ENCODE peak calls at places on chromosomes 2 and 18, in six cellular contexts. One of them, this sample, is unnamed.

GRCh38 chr18:50806208-50806616 is 13.6 kb downstream of the MRO start:
- DNase-seq in A549: no peak
- DNase-seq in K562: peak
- DNase-seq in NB4: peak
- DNase-seq in endothelial cell of umbilical vein: no peak
- DNase-seq in HepG2: peak
- DNase-seq in this sample: no peak

GRCh38 chr2:47079515-47080412 is 75.3 kb downstream of the STPG4 start:
- DNase-seq in A549: no peak
- DNase-seq in K562: no peak
- DNase-seq in NB4: no peak
- DNase-seq in endothelial cell of umbilical vein: no peak
- DNase-seq in HepG2: no peak
- DNase-seq in this sample: no peak

GRCh38 chr18:44467718-44468117 is 213.0 kb upstream of the SETBP1 start:
- DNase-seq in A549: no peak
- DNase-seq in K562: no peak
- DNase-seq in NB4: no peak
- DNase-seq in endothelial cell of umbilical vein: no peak
- DNase-seq in HepG2: no peak
- DNase-seq in this sample: no peak

GRCh38 chr2:86038291-86039081 is 67.2 kb downstream of the POLR1A start:
- DNase-seq in A549: no peak
- DNase-seq in K562: no peak
- DNase-seq in NB4: peak
- DNase-seq in endothelial cell of umbilical vein: peak
- DNase-seq in HepG2: no peak
- DNase-seq in this sample: no peak

GRCh38 chr2:172090044-172090946 is 5.0 kb downstream of the DLX1 start:
- DNase-seq in A549: no peak
- DNase-seq in K562: no peak
- DNase-seq in NB4: no peak
- DNase-seq in endothelial cell of umbilical vein: no peak
- DNase-seq in HepG2: no peak
- DNase-seq in this sample: no peak

GRCh38 chr2:21268197-21268870 is 144.6 kb downstream of the TDRD15 start:
- DNase-seq in A549: no peak
- DNase-seq in K562: no peak
- DNase-seq in NB4: peak
- DNase-seq in endothelial cell of umbilical vein: no peak
- DNase-seq in HepG2: no peak
- DNase-seq in this sample: no peak

GRCh38 chr18:29176681-29177080 is 999.8 kb upstream of the CDH2 start:
- DNase-seq in A549: no peak
- DNase-seq in K562: no peak
- DNase-seq in NB4: no peak
- DNase-seq in endothelial cell of umbilical vein: no peak
- DNase-seq in HepG2: no peak
- DNase-seq in this sample: no peak

GRCh38 chr2:130387071-130387400 is 31.2 kb downstream of the PTPN18 start:
- DNase-seq in A549: no peak
- DNase-seq in K562: no peak
- DNase-seq in NB4: no peak
- DNase-seq in endothelial cell of umbilical vein: no peak
- DNase-seq in HepG2: no peak
- DNase-seq in this sample: no peak

GRCh38 chr2:233462826-233463470 is 103.6 kb downstream of the USP40 start:
- DNase-seq in A549: no peak
- DNase-seq in K562: no peak
- DNase-seq in NB4: no peak
- DNase-seq in endothelial cell of umbilical vein: no peak
- DNase-seq in HepG2: no peak
- DNase-seq in this sample: no peak

GRCh38 chr2:168851674-168852320 is 38.4 kb downstream of the SPC25 start:
- DNase-seq in A549: peak
- DNase-seq in K562: peak
- DNase-seq in NB4: no peak
- DNase-seq in endothelial cell of umbilical vein: peak
- DNase-seq in HepG2: no peak
- DNase-seq in this sample: no peak

GRCh38 chr18:50961974-50962373 is 5.9 kb upstream of the ELAC1 start:
- DNase-seq in A549: peak
- DNase-seq in K562: no peak
- DNase-seq in NB4: no peak
- DNase-seq in endothelial cell of umbilical vein: no peak
- DNase-seq in HepG2: no peak
- DNase-seq in this sample: no peak

GRCh38 chr2:198525196-198525595 is 720.8 kb downstream of the PLCL1 start:
- DNase-seq in A549: no peak
- DNase-seq in K562: no peak
- DNase-seq in NB4: no peak
- DNase-seq in endothelial cell of umbilical vein: no peak
- DNase-seq in HepG2: no peak
- DNase-seq in this sample: no peak

GRCh38 chr2:226159875-226160479 is 639.6 kb downstream of the IRS1 start:
- DNase-seq in A549: peak
- DNase-seq in K562: no peak
- DNase-seq in NB4: no peak
- DNase-seq in endothelial cell of umbilical vein: no peak
- DNase-seq in HepG2: peak
- DNase-seq in this sample: no peak

GRCh38 chr2:225756198-225756597 is 356.7 kb downstream of the NYAP2 start:
- DNase-seq in A549: no peak
- DNase-seq in K562: no peak
- DNase-seq in NB4: no peak
- DNase-seq in endothelial cell of umbilical vein: no peak
- DNase-seq in HepG2: no peak
- DNase-seq in this sample: no peak

GRCh38 chr18:35495821-35496368 is 1.9 kb downstream of the INO80C start:
- DNase-seq in A549: no peak
- DNase-seq in K562: no peak
- DNase-seq in NB4: peak
- DNase-seq in endothelial cell of umbilical vein: no peak
- DNase-seq in HepG2: no peak
- DNase-seq in this sample: no peak

GRCh38 chr2:45596761-45597160 is 14.3 kb downstream of the SRBD1 start:
- DNase-seq in A549: no peak
- DNase-seq in K562: no peak
- DNase-seq in NB4: no peak
- DNase-seq in endothelial cell of umbilical vein: no peak
- DNase-seq in HepG2: no peak
- DNase-seq in this sample: no peak

GRCh38 chr18:159037-159652 is 788 bp downstream of the USP14 start:
- DNase-seq in A549: peak
- DNase-seq in K562: peak
- DNase-seq in NB4: peak
- DNase-seq in endothelial cell of umbilical vein: peak
- DNase-seq in HepG2: peak
- DNase-seq in this sample: no peak

GRCh38 chr18:61935362-61935761 is 42.6 kb upstream of the RNF152 start:
- DNase-seq in A549: no peak
- DNase-seq in K562: no peak
- DNase-seq in NB4: peak
- DNase-seq in endothelial cell of umbilical vein: no peak
- DNase-seq in HepG2: no peak
- DNase-seq in this sample: no peak

GRCh38 chr2:237198144-237198900 is 112.6 kb downstream of the COPS8 start:
- DNase-seq in A549: no peak
- DNase-seq in K562: no peak
- DNase-seq in NB4: no peak
- DNase-seq in endothelial cell of umbilical vein: no peak
- DNase-seq in HepG2: no peak
- DNase-seq in this sample: no peak

GRCh38 chr2:174166261-174166660 is 82.1 kb downstream of the OLA1 start:
- DNase-seq in A549: no peak
- DNase-seq in K562: no peak
- DNase-seq in NB4: no peak
- DNase-seq in endothelial cell of umbilical vein: no peak
- DNase-seq in HepG2: no peak
- DNase-seq in this sample: no peak

GRCh38 chr2:238459081-238459629 is 32.4 kb downstream of the ASB1 start:
- DNase-seq in A549: no peak
- DNase-seq in K562: no peak
- DNase-seq in NB4: no peak
- DNase-seq in endothelial cell of umbilical vein: no peak
- DNase-seq in HepG2: no peak
- DNase-seq in this sample: no peak

GRCh38 chr2:215620528-215620927 is 184.7 kb upstream of the FN1 start:
- DNase-seq in A549: no peak
- DNase-seq in K562: no peak
- DNase-seq in NB4: peak
- DNase-seq in endothelial cell of umbilical vein: no peak
- DNase-seq in HepG2: no peak
- DNase-seq in this sample: no peak

GRCh38 chr2:191199929-191200328 is 45.3 kb upstream of the MYO1B start:
- DNase-seq in A549: no peak
- DNase-seq in K562: no peak
- DNase-seq in NB4: no peak
- DNase-seq in endothelial cell of umbilical vein: no peak
- DNase-seq in HepG2: no peak
- DNase-seq in this sample: no peak

GRCh38 chr2:159251296-159252173 is 35.0 kb downstream of the WDSUB1 start:
- DNase-seq in A549: no peak
- DNase-seq in K562: no peak
- DNase-seq in NB4: no peak
- DNase-seq in endothelial cell of umbilical vein: no peak
- DNase-seq in HepG2: no peak
- DNase-seq in this sample: no peak

GRCh38 chr2:172613035-172613434 is 57.1 kb downstream of the PDK1 start:
- DNase-seq in A549: no peak
- DNase-seq in K562: peak
- DNase-seq in NB4: no peak
- DNase-seq in endothelial cell of umbilical vein: no peak
- DNase-seq in HepG2: no peak
- DNase-seq in this sample: no peak

GRCh38 chr2:222572761-222573174 is 83.1 kb downstream of the FARSB start:
- DNase-seq in A549: peak
- DNase-seq in K562: peak
- DNase-seq in NB4: peak
- DNase-seq in endothelial cell of umbilical vein: peak
- DNase-seq in HepG2: peak
- DNase-seq in this sample: no peak

GRCh38 chr2:214076527-214076926 is 334.3 kb upstream of the VWC2L start:
- DNase-seq in A549: peak
- DNase-seq in K562: no peak
- DNase-seq in NB4: no peak
- DNase-seq in endothelial cell of umbilical vein: no peak
- DNase-seq in HepG2: no peak
- DNase-seq in this sample: no peak

DNA sequence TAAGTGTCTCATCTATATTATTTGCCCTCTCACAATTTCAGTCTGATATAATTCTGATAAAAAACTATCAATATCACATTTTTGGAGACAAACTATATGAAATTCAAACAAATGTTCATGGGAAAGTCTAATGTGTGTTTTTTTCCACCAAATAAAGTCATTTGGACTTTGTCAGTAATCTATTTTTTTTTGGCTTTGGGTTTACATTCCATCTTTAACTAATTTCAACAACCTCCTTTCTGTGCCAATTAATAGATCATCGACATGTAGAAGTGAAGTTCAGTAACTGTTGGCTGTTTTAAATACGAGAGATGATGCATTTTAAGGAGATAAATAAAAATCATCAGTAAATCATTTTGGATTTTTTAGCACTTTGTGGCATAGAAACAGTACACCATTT is 1623.0 kb upstream of the ACVR2A start:
- DNase-seq in A549: no peak
- DNase-seq in K562: no peak
- DNase-seq in NB4: no peak
- DNase-seq in endothelial cell of umbilical vein: no peak
- DNase-seq in HepG2: no peak
- DNase-seq in this sample: no peak
- TF ChIP-seq MYC in A549: no peak
- TF ChIP-seq MYC in K562: no peak
- TF ChIP-seq MYC in NB4: no peak
- TF ChIP-seq MYC in endothelial cell of umbilical vein: no peak
- TF ChIP-seq MYC in HepG2: no peak
- TF ChIP-seq MYC in this sample: no peak

GRCh38 chr18:23330423-23330822 is 122.7 kb upstream of the RIOK3 start:
- DNase-seq in A549: no peak
- DNase-seq in K562: no peak
- DNase-seq in NB4: no peak
- DNase-seq in endothelial cell of umbilical vein: no peak
- DNase-seq in HepG2: no peak
- DNase-seq in this sample: peak

GRCh38 chr18:23334569-23334968 is 118.5 kb upstream of the RIOK3 start:
- DNase-seq in A549: no peak
- DNase-seq in K562: no peak
- DNase-seq in NB4: no peak
- DNase-seq in endothelial cell of umbilical vein: no peak
- DNase-seq in HepG2: no peak
- DNase-seq in this sample: no peak

GRCh38 chr18:23332356-23332755 is 120.7 kb upstream of the RIOK3 start:
- DNase-seq in A549: no peak
- DNase-seq in K562: no peak
- DNase-seq in NB4: no peak
- DNase-seq in endothelial cell of umbilical vein: no peak
- DNase-seq in HepG2: no peak
- DNase-seq in this sample: no peak

GRCh38 chr18:23333827-23334226 is 119.3 kb upstream of the RIOK3 start:
- DNase-seq in A549: no peak
- DNase-seq in K562: no peak
- DNase-seq in NB4: no peak
- DNase-seq in endothelial cell of umbilical vein: no peak
- DNase-seq in HepG2: no peak
- DNase-seq in this sample: no peak

GRCh38 chr18:23331091-23331920 is 121.8 kb upstream of the RIOK3 start:
- DNase-seq in A549: no peak
- DNase-seq in K562: no peak
- DNase-seq in NB4: no peak
- DNase-seq in endothelial cell of umbilical vein: no peak
- DNase-seq in HepG2: no peak
- DNase-seq in this sample: no peak
- TF ChIP-seq MYC in A549: no peak
- TF ChIP-seq MYC in K562: no peak
- TF ChIP-seq MYC in NB4: no peak
- TF ChIP-seq MYC in endothelial cell of umbilical vein: no peak
- TF ChIP-seq MYC in HepG2: no peak
- TF ChIP-seq MYC in this sample: no peak

GRCh38 chr2:105768176-105768575 is 23.5 kb downstream of the NCK2 start:
- DNase-seq in A549: no peak
- DNase-seq in K562: no peak
- DNase-seq in NB4: no peak
- DNase-seq in endothelial cell of umbilical vein: no peak
- DNase-seq in HepG2: no peak
- DNase-seq in this sample: no peak
- TF ChIP-seq MYC in A549: no peak
- TF ChIP-seq MYC in K562: no peak
- TF ChIP-seq MYC in NB4: no peak
- TF ChIP-seq MYC in endothelial cell of umbilical vein: no peak
- TF ChIP-seq MYC in HepG2: no peak
- TF ChIP-seq MYC in this sample: no peak

DNA sequence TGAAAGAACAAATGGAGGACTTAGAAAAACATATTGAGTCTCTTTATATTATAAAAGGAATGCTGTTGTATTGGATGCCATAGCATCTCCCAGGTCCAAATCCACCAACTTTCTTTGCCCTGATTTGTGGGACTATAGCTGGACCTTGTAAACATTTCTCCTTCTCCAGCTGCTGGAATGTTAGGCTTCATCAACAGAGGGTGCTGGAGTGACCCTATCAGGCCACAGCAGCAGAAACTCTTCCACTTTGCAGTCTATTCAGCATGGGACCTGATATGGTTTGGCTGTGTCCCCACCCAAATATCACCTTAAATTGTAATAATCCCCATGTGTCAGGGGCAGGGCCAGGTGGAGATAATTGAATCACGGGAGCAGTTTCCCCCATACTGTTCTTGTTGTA is 138.4 kb upstream of the ARL4C start:
- DNase-seq in A549: no peak
- DNase-seq in K562: no peak
- DNase-seq in NB4: no peak
- DNase-seq in endothelial cell of umbilical vein: peak
- DNase-seq in HepG2: peak
- DNase-seq in this sample: no peak
- TF ChIP-seq MYC in A549: no peak
- TF ChIP-seq MYC in K562: no peak
- TF ChIP-seq MYC in NB4: no peak
- TF ChIP-seq MYC in endothelial cell of umbilical vein: no peak
- TF ChIP-seq MYC in HepG2: no peak
- TF ChIP-seq MYC in this sample: no peak

This sample was measured in GM12878.